ENCODE peak calls at places on chromosomes 7 and 10, in four cellular contexts. T is epithelial cell of proximal tubule, R is dorsolateral prefrontal cortex, U is GM12865. I is an unnamed sample.

GRCh38 chr10:79070611-79071534 is 2.1 kb downstream of the ZMIZ1 start:
- DNase-seq in T (no peak), R (peak), U (peak), I (peak)

GRCh38 chr7:100483728-100484635 is at the start of gene NYAP1:
- DNase-seq in T (no peak), R (peak), U (peak), I (no peak)

GRCh38 chr10:92419740-92420553 is 129.0 kb downstream of the MARCHF5 start:
- DNase-seq in T (no peak), R (no peak), U (no peak), I (peak)

GRCh38 chr10:35819736-35820135 is 177.6 kb upstream of the FZD8 start:
- DNase-seq in T (no peak), R (no peak), U (no peak), I (no peak)

GRCh38 chr10:48885376-48885775 is 54.3 kb downstream of the LRRC18 start:
- DNase-seq in T (no peak), R (peak), U (no peak), I (peak)

GRCh38 chr7:69754476-69754875 is 156.2 kb downstream of the AUTS2 start:
- DNase-seq in T (no peak), R (no peak), U (no peak), I (no peak)

GRCh38 chr10:133230387-133231195 is 574 bp downstream of the UTF1 start:
- DNase-seq in T (no peak), R (no peak), U (no peak), I (peak)

GRCh38 chr10:75399461-75400162 is 2.0 kb downstream of the ZNF503 start:
- DNase-seq in T (no peak), R (peak), U (peak), I (peak)

GRCh38 chr10:100930368-100930767 is 17.6 kb downstream of the SLF2 start:
- DNase-seq in T (no peak), R (no peak), U (no peak), I (no peak)

GRCh38 chr7:143354965-143355364 is 7.5 kb downstream of the FAM131B start:
- DNase-seq in T (no peak), R (no peak), U (no peak), I (no peak)

GRCh38 chr7:135644154-135644553 is 18.2 kb upstream of the STMP1 start:
- DNase-seq in T (no peak), R (no peak), U (no peak), I (no peak)

GRCh38 chr10:22491480-22491879 is 146.2 kb downstream of the SPAG6 start:
- DNase-seq in T (no peak), R (peak), U (no peak), I (no peak)

GRCh38 chr10:55283041-55283440 is 482.0 kb upstream of the PCDH15 start:
- DNase-seq in T (no peak), R (no peak), U (no peak), I (no peak)

GRCh38 chr7:111492234-111492633 is 70.1 kb downstream of the IMMP2L start:
- DNase-seq in T (no peak), R (no peak), U (no peak), I (no peak)

GRCh38 chr10:51124852-51125251 is 50.6 kb downstream of the PRKG1 start:
- DNase-seq in T (no peak), R (no peak), U (no peak), I (no peak)

GRCh38 chr10:35040761-35041501 is 49.2 kb downstream of the CUL2 start:
- DNase-seq in T (no peak), R (no peak), U (no peak), I (no peak)

GRCh38 chr7:132464740-132465139 is 111.5 kb downstream of the PLXNA4 start:
- DNase-seq in T (no peak), R (no peak), U (no peak), I (no peak)

GRCh38 chr10:28959850-28960501 is 282.7 kb downstream of the BAMBI start:
- DNase-seq in T (no peak), R (no peak), U (no peak), I (no peak)

GRCh38 chr7:87223666-87224065 is 4.1 kb upstream of the TMEM243 start:
- DNase-seq in T (no peak), R (no peak), U (no peak), I (peak)

GRCh38 chr7:141073173-141073640 is 657 bp upstream of the TMEM178B start:
- DNase-seq in T (no peak), R (no peak), U (peak), I (peak)

GRCh38 chr10:103929396-103929921 is 11.5 kb upstream of the STN1 start:
- DNase-seq in T (no peak), R (no peak), U (no peak), I (no peak)

GRCh38 chr7:127874049-127874636 is 157.1 kb downstream of the LRRC4 start:
- DNase-seq in T (no peak), R (no peak), U (peak), I (no peak)

GRCh38 chr7:157233677-157234076 is 95.0 kb downstream of the UBE3C start:
- DNase-seq in T (no peak), R (no peak), U (no peak), I (no peak)

GRCh38 chr7:157020514-157021070 is 10.1 kb upstream of the MNX1 start:
- DNase-seq in T (no peak), R (no peak), U (no peak), I (no peak)

GRCh38 chr10:124197301-124198148 is 104.1 kb upstream of the CHST15 start:
- DNase-seq in T (no peak), R (peak), U (no peak), I (no peak)

GRCh38 chr7:122919643-122920181 is 33.5 kb upstream of the CADPS2 start:
- DNase-seq in T (no peak), R (no peak), U (no peak), I (no peak)

GRCh38 chr7:34747842-34748241 is 89.8 kb downstream of the NPSR1 start:
- DNase-seq in T (no peak), R (no peak), U (no peak), I (no peak)

GRCh38 chr10:44969854-44970253 is 8.8 kb downstream of the DEPP1 start:
- DNase-seq in T (no peak), R (no peak), U (no peak), I (no peak)

GRCh38 chr7:25314094-25314708 is 85.9 kb upstream of the NPVF start:
- DNase-seq in T (no peak), R (no peak), U (no peak), I (no peak)
- TF ChIP-seq CTCF in T (no peak), R (no peak), U (no peak), I (no peak)

GRCh38 chr7:133854739-133855138 is 272.4 kb upstream of the LRGUK start:
- DNase-seq in T (no peak), R (no peak), U (peak), I (no peak)
- TF ChIP-seq CTCF in T (peak), R (peak), U (peak), I (peak)

GRCh38 chr7:2713370-2713769 is 25.4 kb downstream of the AMZ1 start:
- DNase-seq in T (no peak), R (no peak), U (no peak), I (no peak)
- TF ChIP-seq CTCF in T (no peak), R (peak), U (no peak), I (no peak)

GRCh38 chr10:62748386-62748785 is 56.1 kb upstream of the ADO start:
- DNase-seq in T (no peak), R (no peak), U (no peak), I (no peak)
- TF ChIP-seq CTCF in T (no peak), R (no peak), U (no peak), I (no peak)

DNA sequence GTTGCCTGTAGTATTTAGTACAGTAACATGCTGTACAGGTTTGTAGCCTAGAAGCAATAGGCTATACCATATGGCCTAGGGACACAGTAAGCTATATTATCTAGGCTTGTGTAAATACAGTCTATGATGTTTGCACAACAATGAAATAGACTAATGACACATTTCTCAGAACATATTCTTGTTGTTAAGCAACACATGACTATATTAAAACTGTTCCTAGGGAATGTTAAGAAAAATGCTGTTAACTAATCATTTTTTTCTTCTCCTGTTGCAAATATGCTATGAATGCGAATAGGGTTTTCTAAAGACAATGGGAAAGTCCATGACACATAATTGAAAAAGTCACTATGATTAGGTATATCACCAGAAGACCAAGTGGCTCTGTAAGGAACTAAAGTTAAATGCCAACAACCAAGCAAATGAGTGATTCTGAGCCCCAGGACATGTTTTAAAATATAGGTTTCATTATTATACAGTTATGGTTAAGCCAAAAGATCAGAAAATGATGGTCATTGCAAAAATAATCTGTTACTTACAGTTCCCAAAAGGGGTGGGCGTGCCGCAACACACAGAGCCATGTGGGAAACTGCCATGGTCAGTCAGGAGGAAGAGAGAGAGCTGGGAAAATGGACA is 454.1 kb upstream of the SORCS1 start:
- DNase-seq in T (no peak), R (no peak), U (no peak), I (no peak)
- TF ChIP-seq CTCF in T (no peak), R (no peak), U (no peak), I (no peak)

GRCh38 chr10:125217986-125218675 is 57.8 kb upstream of the CTBP2 start:
- DNase-seq in T (no peak), R (no peak), U (no peak), I (no peak)
- TF ChIP-seq CTCF in T (peak), R (no peak), U (no peak), I (no peak)

DNA sequence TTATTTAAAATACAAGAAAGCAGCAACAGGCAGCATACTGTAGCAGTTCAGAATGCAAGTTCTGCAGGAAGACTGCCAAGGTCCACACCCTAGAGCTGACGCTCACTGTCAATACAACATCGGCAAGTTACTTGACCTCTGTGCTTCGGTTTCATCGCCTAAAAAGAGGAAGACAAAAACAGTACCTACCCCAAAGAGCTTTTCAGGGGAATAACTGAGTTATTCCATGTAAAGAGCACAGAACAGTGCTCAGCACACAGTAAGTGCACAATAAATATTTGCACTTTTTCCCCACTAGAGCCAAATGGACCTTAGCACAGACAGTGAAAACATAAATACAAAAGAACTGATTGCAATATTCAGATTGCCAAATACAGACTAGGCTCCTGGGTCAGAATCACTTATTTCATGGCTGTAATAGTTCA is 88.6 kb downstream of the USP6NL start:
- DNase-seq in T (no peak), R (no peak), U (no peak), I (no peak)
- TF ChIP-seq CTCF in T (no peak), R (no peak), U (no peak), I (no peak)